ENCODE peak calls at places on chromosomes 16 and 17, in nine cellular contexts. One of them, this sample, is unnamed.

GRCh38 chr17:258906-259305 is 77.5 kb upstream of the DOC2B start:
- DNase-seq in stimulated activated effector memory CD8-positive, alpha-beta T cell treated with anti-CD3 and anti-CD28 coated beads, Interleukin-12 subunit alpha, Interleukin-12 subunit beta, amount 100 ng/mL, for 72 hours: no peak
- DNase-seq in germinal center: no peak
- DNase-seq in stimulated activated CD8-positive, alpha-beta memory T cell treated with anti-CD3 and anti-CD28 coated beads, Interleukin-4, amount 100 ng/mL, for 4 hours: no peak
- DNase-seq in AG04449: no peak
- DNase-seq in HEK293T: no peak
- DNase-seq in brain microvascular endothelial cell: no peak
- DNase-seq in GM18507: no peak
- DNase-seq in mucosa of gallbladder: no peak
- DNase-seq in this sample: no peak

GRCh38 chr17:32341141-32341856 is 674 bp downstream of the C17orf75 start:
- DNase-seq in germinal center: peak
- DNase-seq in brain microvascular endothelial cell: no peak
- DNase-seq in HEK293T: no peak
- DNase-seq in GM18507: no peak
- DNase-seq in AG04449: no peak
- DNase-seq in stimulated activated CD8-positive, alpha-beta memory T cell treated with anti-CD3 and anti-CD28 coated beads, Interleukin-4, amount 100 ng/mL, for 4 hours: no peak
- DNase-seq in mucosa of gallbladder: no peak
- DNase-seq in stimulated activated effector memory CD8-positive, alpha-beta T cell treated with anti-CD3 and anti-CD28 coated beads, Interleukin-12 subunit alpha, Interleukin-12 subunit beta, amount 100 ng/mL, for 72 hours: no peak
- DNase-seq in this sample: no peak

GRCh38 chr17:31739300-31739699 is 119.7 kb downstream of the COPRS start:
- DNase-seq in stimulated activated effector memory CD8-positive, alpha-beta T cell treated with anti-CD3 and anti-CD28 coated beads, Interleukin-12 subunit alpha, Interleukin-12 subunit beta, amount 100 ng/mL, for 72 hours: no peak
- DNase-seq in stimulated activated CD8-positive, alpha-beta memory T cell treated with anti-CD3 and anti-CD28 coated beads, Interleukin-4, amount 100 ng/mL, for 4 hours: no peak
- DNase-seq in GM18507: no peak
- DNase-seq in AG04449: no peak
- DNase-seq in mucosa of gallbladder: no peak
- DNase-seq in brain microvascular endothelial cell: peak
- DNase-seq in germinal center: no peak
- DNase-seq in HEK293T: no peak
- DNase-seq in this sample: no peak

GRCh38 chr16:75065149-75065807 is 51.3 kb downstream of the LDHD start:
- DNase-seq in HEK293T: no peak
- DNase-seq in AG04449: no peak
- DNase-seq in stimulated activated effector memory CD8-positive, alpha-beta T cell treated with anti-CD3 and anti-CD28 coated beads, Interleukin-12 subunit alpha, Interleukin-12 subunit beta, amount 100 ng/mL, for 72 hours: no peak
- DNase-seq in stimulated activated CD8-positive, alpha-beta memory T cell treated with anti-CD3 and anti-CD28 coated beads, Interleukin-4, amount 100 ng/mL, for 4 hours: no peak
- DNase-seq in brain microvascular endothelial cell: no peak
- DNase-seq in germinal center: no peak
- DNase-seq in mucosa of gallbladder: no peak
- DNase-seq in GM18507: no peak
- DNase-seq in this sample: no peak

GRCh38 chr17:1730345-1731193 is 6.1 kb downstream of the WDR81 start:
- DNase-seq in stimulated activated effector memory CD8-positive, alpha-beta T cell treated with anti-CD3 and anti-CD28 coated beads, Interleukin-12 subunit alpha, Interleukin-12 subunit beta, amount 100 ng/mL, for 72 hours: no peak
- DNase-seq in GM18507: no peak
- DNase-seq in brain microvascular endothelial cell: peak
- DNase-seq in AG04449: no peak
- DNase-seq in mucosa of gallbladder: peak
- DNase-seq in germinal center: no peak
- DNase-seq in stimulated activated CD8-positive, alpha-beta memory T cell treated with anti-CD3 and anti-CD28 coated beads, Interleukin-4, amount 100 ng/mL, for 4 hours: no peak
- DNase-seq in HEK293T: no peak
- DNase-seq in this sample: no peak

GRCh38 chr16:31193874-31194273 is 8.7 kb downstream of the PYCARD start:
- DNase-seq in AG04449: no peak
- DNase-seq in stimulated activated CD8-positive, alpha-beta memory T cell treated with anti-CD3 and anti-CD28 coated beads, Interleukin-4, amount 100 ng/mL, for 4 hours: no peak
- DNase-seq in brain microvascular endothelial cell: no peak
- DNase-seq in GM18507: no peak
- DNase-seq in HEK293T: no peak
- DNase-seq in stimulated activated effector memory CD8-positive, alpha-beta T cell treated with anti-CD3 and anti-CD28 coated beads, Interleukin-12 subunit alpha, Interleukin-12 subunit beta, amount 100 ng/mL, for 72 hours: no peak
- DNase-seq in germinal center: no peak
- DNase-seq in mucosa of gallbladder: no peak
- DNase-seq in this sample: no peak

GRCh38 chr16:74557275-74557674 is 49.6 kb downstream of the GLG1 start:
- DNase-seq in brain microvascular endothelial cell: no peak
- DNase-seq in stimulated activated effector memory CD8-positive, alpha-beta T cell treated with anti-CD3 and anti-CD28 coated beads, Interleukin-12 subunit alpha, Interleukin-12 subunit beta, amount 100 ng/mL, for 72 hours: no peak
- DNase-seq in GM18507: no peak
- DNase-seq in AG04449: no peak
- DNase-seq in HEK293T: no peak
- DNase-seq in stimulated activated CD8-positive, alpha-beta memory T cell treated with anti-CD3 and anti-CD28 coated beads, Interleukin-4, amount 100 ng/mL, for 4 hours: no peak
- DNase-seq in germinal center: no peak
- DNase-seq in mucosa of gallbladder: no peak
- DNase-seq in this sample: no peak

GRCh38 chr17:77365584-77366186 is 224.9 kb downstream of the SEC14L1 start:
- DNase-seq in germinal center: no peak
- DNase-seq in brain microvascular endothelial cell: peak
- DNase-seq in stimulated activated effector memory CD8-positive, alpha-beta T cell treated with anti-CD3 and anti-CD28 coated beads, Interleukin-12 subunit alpha, Interleukin-12 subunit beta, amount 100 ng/mL, for 72 hours: no peak
- DNase-seq in mucosa of gallbladder: peak
- DNase-seq in HEK293T: no peak
- DNase-seq in GM18507: no peak
- DNase-seq in AG04449: peak
- DNase-seq in stimulated activated CD8-positive, alpha-beta memory T cell treated with anti-CD3 and anti-CD28 coated beads, Interleukin-4, amount 100 ng/mL, for 4 hours: no peak
- DNase-seq in this sample: no peak

GRCh38 chr17:38871247-38871991 is 1.6 kb downstream of the LASP1 start:
- DNase-seq in HEK293T: no peak
- DNase-seq in stimulated activated CD8-positive, alpha-beta memory T cell treated with anti-CD3 and anti-CD28 coated beads, Interleukin-4, amount 100 ng/mL, for 4 hours: peak
- DNase-seq in germinal center: no peak
- DNase-seq in mucosa of gallbladder: peak
- DNase-seq in stimulated activated effector memory CD8-positive, alpha-beta T cell treated with anti-CD3 and anti-CD28 coated beads, Interleukin-12 subunit alpha, Interleukin-12 subunit beta, amount 100 ng/mL, for 72 hours: peak
- DNase-seq in brain microvascular endothelial cell: peak
- DNase-seq in GM18507: no peak
- DNase-seq in AG04449: no peak
- DNase-seq in this sample: no peak

GRCh38 chr17:77503916-77504651 is 363.3 kb downstream of the SEC14L1 start:
- DNase-seq in mucosa of gallbladder: no peak
- DNase-seq in HEK293T: no peak
- DNase-seq in AG04449: no peak
- DNase-seq in brain microvascular endothelial cell: no peak
- DNase-seq in GM18507: no peak
- DNase-seq in germinal center: no peak
- DNase-seq in stimulated activated effector memory CD8-positive, alpha-beta T cell treated with anti-CD3 and anti-CD28 coated beads, Interleukin-12 subunit alpha, Interleukin-12 subunit beta, amount 100 ng/mL, for 72 hours: no peak
- DNase-seq in stimulated activated CD8-positive, alpha-beta memory T cell treated with anti-CD3 and anti-CD28 coated beads, Interleukin-4, amount 100 ng/mL, for 4 hours: no peak
- DNase-seq in this sample: no peak

This sample was measured in activated B cell treated with CpG ODN at 0.5 μM for 24 hours.